ENCODE peak calls at places on chromosomes 6 and 20, in four cellular contexts. One of them, this sample, is unnamed.

GRCh38 chr6:423062-423798 is 31.7 kb downstream of the IRF4 start:
- DNase-seq in HepG2: no peak
- DNase-seq in K562: no peak
- DNase-seq in SK-N-SH: no peak
- DNase-seq in this sample: no peak

GRCh38 chr6:68443704-68444103 is 191.4 kb upstream of the ADGRB3 start:
- DNase-seq in K562: no peak
- DNase-seq in HepG2: no peak
- DNase-seq in SK-N-SH: no peak
- DNase-seq in this sample: no peak

GRCh38 chr6:75381878-75382633 is 97.5 kb upstream of the TMEM30A start:
- DNase-seq in K562: no peak
- DNase-seq in SK-N-SH: peak
- DNase-seq in HepG2: no peak
- DNase-seq in this sample: no peak

GRCh38 chr6:3323696-3324261 is 65.0 kb downstream of the PSMG4 start:
- DNase-seq in K562: no peak
- DNase-seq in HepG2: no peak
- DNase-seq in SK-N-SH: no peak
- DNase-seq in this sample: no peak

GRCh38 chr6:30156262-30156599 is 4.8 kb downstream of the TRIM10 start:
- DNase-seq in K562: peak
- DNase-seq in HepG2: peak
- DNase-seq in SK-N-SH: no peak
- DNase-seq in this sample: no peak

GRCh38 chr20:38723069-38723981 is 961 bp upstream of the SLC32A1 start:
- DNase-seq in SK-N-SH: peak
- DNase-seq in HepG2: no peak
- DNase-seq in K562: no peak
- DNase-seq in this sample: peak

GRCh38 chr6:130995783-130996447 is 67.1 kb downstream of the EPB41L2 start:
- DNase-seq in SK-N-SH: no peak
- DNase-seq in K562: no peak
- DNase-seq in HepG2: no peak
- DNase-seq in this sample: no peak

GRCh38 chr20:21270806-21271205 is 32.3 kb upstream of the XRN2 start:
- DNase-seq in SK-N-SH: no peak
- DNase-seq in HepG2: no peak
- DNase-seq in K562: no peak
- DNase-seq in this sample: no peak

GRCh38 chr20:57473246-57474042 is 51.5 kb downstream of the CTCFL start:
- DNase-seq in HepG2: no peak
- DNase-seq in K562: no peak
- DNase-seq in SK-N-SH: no peak
- DNase-seq in this sample: peak

GRCh38 chr20:60395993-60396392 is 437.8 kb downstream of the CDH26 start:
- DNase-seq in K562: no peak
- DNase-seq in HepG2: no peak
- DNase-seq in SK-N-SH: peak
- DNase-seq in this sample: no peak

GRCh38 chr6:144559865-144560603 is 274.9 kb downstream of the UTRN start:
- DNase-seq in SK-N-SH: peak
- DNase-seq in HepG2: peak
- DNase-seq in K562: no peak
- DNase-seq in this sample: no peak

GRCh38 chr6:161367472-161367871 is 93.6 kb upstream of the AGPAT4 start:
- DNase-seq in HepG2: peak
- DNase-seq in K562: no peak
- DNase-seq in SK-N-SH: no peak
- DNase-seq in this sample: no peak

GRCh38 chr20:22379472-22379871 is 204.9 kb downstream of the FOXA2 start:
- DNase-seq in HepG2: no peak
- DNase-seq in SK-N-SH: no peak
- DNase-seq in K562: peak
- DNase-seq in this sample: no peak

GRCh38 chr6:161029195-161029809 is 37.7 kb downstream of the MAP3K4 start:
- DNase-seq in SK-N-SH: no peak
- DNase-seq in K562: no peak
- DNase-seq in HepG2: no peak
- DNase-seq in this sample: no peak

GRCh38 chr6:129184808-129185366 is 301.9 kb downstream of the LAMA2 start:
- DNase-seq in SK-N-SH: no peak
- DNase-seq in HepG2: no peak
- DNase-seq in K562: no peak
- DNase-seq in this sample: no peak

GRCh38 chr6:31083742-31084354 is 28.5 kb downstream of the C6orf15 start:
- DNase-seq in SK-N-SH: no peak
- DNase-seq in HepG2: peak
- DNase-seq in K562: peak
- DNase-seq in this sample: peak

GRCh38 chr20:62740286-62741141 is 31.9 kb downstream of the NTSR1 start:
- DNase-seq in K562: peak
- DNase-seq in HepG2: peak
- DNase-seq in SK-N-SH: no peak
- DNase-seq in this sample: peak

GRCh38 chr6:25326958-25327357 is 47.8 kb downstream of the CARMIL1 start:
- DNase-seq in HepG2: no peak
- DNase-seq in K562: no peak
- DNase-seq in SK-N-SH: no peak
- DNase-seq in this sample: no peak

GRCh38 chr20:61692476-61692875 is 373.2 kb downstream of the TAF4 start:
- DNase-seq in K562: no peak
- DNase-seq in SK-N-SH: peak
- DNase-seq in HepG2: no peak
- DNase-seq in this sample: no peak

GRCh38 chr20:56698749-56699148 is 69.6 kb downstream of the TFAP2C start:
- DNase-seq in K562: no peak
- DNase-seq in SK-N-SH: no peak
- DNase-seq in HepG2: no peak
- DNase-seq in this sample: no peak

GRCh38 chr20:25254986-25255680 is 7.2 kb downstream of the PYGB start:
- DNase-seq in SK-N-SH: peak
- DNase-seq in K562: no peak
- DNase-seq in HepG2: no peak
- DNase-seq in this sample: no peak
- TF ChIP-seq CTCF in SK-N-SH: no peak
- TF ChIP-seq CTCF in K562: no peak
- TF ChIP-seq CTCF in HepG2: no peak
- TF ChIP-seq CTCF in this sample: no peak

GRCh38 chr6:165676435-165677068 is 13.5 kb upstream of the PDE10A start:
- DNase-seq in SK-N-SH: no peak
- DNase-seq in HepG2: no peak
- DNase-seq in K562: peak
- DNase-seq in this sample: peak
- TF ChIP-seq USF2 in SK-N-SH: no peak
- TF ChIP-seq USF2 in HepG2: no peak
- TF ChIP-seq USF2 in K562: no peak
- TF ChIP-seq USF2 in this sample: no peak

DNA sequence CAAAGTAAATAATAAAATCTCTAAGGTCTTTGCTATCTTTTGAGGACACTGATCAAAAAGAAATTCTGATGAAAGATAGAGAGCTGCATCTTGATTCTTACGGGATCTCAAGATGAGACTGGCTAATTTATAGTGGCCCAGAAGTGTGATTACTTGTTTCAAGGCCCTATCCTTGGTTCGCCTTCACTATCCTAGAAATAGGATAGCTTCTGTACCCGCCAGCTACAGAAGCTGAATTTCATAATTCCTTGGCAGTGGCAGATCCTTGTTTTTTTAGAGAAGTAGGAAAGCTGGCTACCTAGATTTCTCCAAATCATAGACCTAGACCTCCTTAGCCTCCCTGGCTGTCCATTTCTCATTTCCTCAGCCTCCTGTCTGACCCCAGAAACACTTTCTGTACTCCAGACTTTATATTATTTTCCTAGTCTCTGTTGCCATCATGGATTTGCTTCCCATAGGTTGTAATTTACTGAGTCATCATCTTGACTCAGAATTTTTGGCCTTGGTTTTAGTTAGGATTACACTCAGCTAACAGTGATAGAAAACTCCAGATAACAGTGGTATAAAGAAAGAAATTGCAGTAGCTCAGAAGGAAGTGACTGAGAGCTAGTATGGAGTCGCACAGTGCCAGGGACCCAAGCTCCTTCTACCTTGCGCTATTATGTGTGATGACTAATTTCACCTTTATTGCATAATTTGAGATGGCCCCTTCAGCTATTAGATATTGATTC is 27.7 kb downstream of the PHF3 start:
- DNase-seq in SK-N-SH: no peak
- DNase-seq in K562: peak
- DNase-seq in HepG2: no peak
- DNase-seq in this sample: no peak
- TF ChIP-seq FOXJ3 in SK-N-SH: no peak
- TF ChIP-seq FOXJ3 in K562: no peak
- TF ChIP-seq FOXJ3 in HepG2: no peak
- TF ChIP-seq FOXJ3 in this sample: no peak

DNA sequence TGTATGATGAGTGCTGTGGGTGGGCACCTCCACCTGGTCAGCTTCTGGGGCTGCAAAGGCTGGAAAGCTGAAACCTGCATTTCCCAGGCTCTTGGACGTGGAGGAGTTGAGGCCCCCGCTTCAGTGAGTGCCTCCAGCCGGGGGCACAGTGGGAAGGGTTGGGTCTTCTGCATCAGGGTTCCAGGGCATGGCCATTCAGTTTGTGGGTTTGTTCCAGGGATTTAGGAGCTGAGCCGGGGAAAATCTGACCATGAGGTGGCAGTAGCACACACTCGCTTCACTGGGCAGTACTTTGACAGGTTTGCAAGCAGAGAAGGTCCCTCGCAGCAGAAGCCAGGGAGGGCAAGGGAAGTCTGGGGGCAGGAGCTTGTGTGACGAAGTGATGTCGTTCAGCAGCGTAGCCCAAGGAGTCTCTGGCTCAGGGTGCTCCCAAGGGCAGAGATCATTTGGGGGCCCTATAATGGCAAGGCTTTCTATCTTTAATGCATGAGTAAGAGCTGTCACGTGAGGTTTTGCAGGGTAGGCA is 69.5 kb upstream of the SULF2 start:
- DNase-seq in K562: peak
- DNase-seq in HepG2: peak
- DNase-seq in SK-N-SH: peak
- DNase-seq in this sample: peak
- TF ChIP-seq CTCF in K562: peak
- TF ChIP-seq CTCF in HepG2: peak
- TF ChIP-seq CTCF in SK-N-SH: peak
- TF ChIP-seq CTCF in this sample: peak

This sample was measured in WTC11.